ENCODE peak calls at places on chromosomes 5 and 9, in six cellular contexts. F, A, O, Q, T and E are unnamed samples.

GRCh38 chr5:93076096-93076495 is 504.9 kb downstream of the NR2F1-AS1 start:
- DNase-seq in F (no peak), A (no peak), O (no peak), Q (no peak), T (no peak), E (no peak)

GRCh38 chr5:116970318-116970717 is 395.7 kb upstream of the SEMA6A start:
- DNase-seq in F (no peak), A (no peak), O (no peak), Q (no peak), T (peak; percentile 6), E (no peak)

GRCh38 chr5:53010819-53011218 is 21.7 kb downstream of the ITGA2 start:
- DNase-seq in F (no peak), A (no peak), O (no peak), Q (no peak), T (no peak), E (no peak)

GRCh38 chr5:67476531-67476930 is 279.9 kb upstream of the CD180 start:
- DNase-seq in F (no peak), A (no peak), O (peak; percentile 21), Q (no peak), T (peak; percentile 34), E (no peak)

GRCh38 chr5:178474562-178475184 is 115.5 kb downstream of the COL23A1 start:
- DNase-seq in F (no peak), A (no peak), O (no peak), Q (no peak), T (peak; percentile 53), E (no peak)

GRCh38 chr5:160978944-160979343 is 126.9 kb upstream of the ATP10B start:
- DNase-seq in F (no peak), A (no peak), O (no peak), Q (no peak), T (no peak), E (no peak)

GRCh38 chr5:103234239-103234975 is 24.2 kb upstream of the MACIR start:
- DNase-seq in F (no peak), A (no peak), O (no peak), Q (no peak), T (no peak), E (peak; percentile 18)

GRCh38 chr5:77300457-77300856 is 90.0 kb downstream of the PDE8B start:
- DNase-seq in F (no peak), A (no peak), O (no peak), Q (no peak), T (no peak), E (no peak)

GRCh38 chr5:137693307-137693950 is 42.5 kb downstream of the KLHL3 start:
- DNase-seq in F (no peak), A (no peak), O (no peak), Q (no peak), T (peak; percentile 42), E (peak; percentile 50)

GRCh38 chr5:84450617-84451414 is 66.1 kb upstream of the EDIL3 start:
- DNase-seq in F (no peak), A (no peak), O (no peak), Q (no peak), T (no peak), E (no peak)

GRCh38 chr5:17355585-17356346 is 138.3 kb downstream of the BASP1 start:
- DNase-seq in F (no peak), A (no peak), O (no peak), Q (no peak), T (no peak), E (no peak)

GRCh38 chr9:124521142-124521541 is 13.9 kb upstream of the NR5A1 start:
- DNase-seq in F (no peak), A (no peak), O (no peak), Q (no peak), T (no peak), E (no peak)

GRCh38 chr9:6899274-6899673 is 141.5 kb downstream of the KDM4C start:
- DNase-seq in F (no peak), A (no peak), O (no peak), Q (no peak), T (peak; percentile 30), E (no peak)

GRCh38 chr9:129888809-129889460 is 53.7 kb downstream of the USP20 start:
- DNase-seq in F (no peak), A (no peak), O (no peak), Q (peak; percentile 87), T (no peak), E (no peak)

GRCh38 chr5:55427157-55427556 is 107.6 kb downstream of the PLPP1 start:
- DNase-seq in F (peak; percentile 57), A (no peak), O (no peak), Q (no peak), T (peak; percentile 23), E (peak; percentile 46)

GRCh38 chr5:146466521-146467349 is 19.6 kb downstream of the TCERG1 start:
- DNase-seq in F (no peak), A (no peak), O (no peak), Q (no peak), T (no peak), E (no peak)

GRCh38 chr9:114779352-114779845 is 26.4 kb downstream of the TNFSF15 start:
- DNase-seq in F (no peak), A (peak; percentile 77), O (peak; percentile 53), Q (no peak), T (peak; percentile 62), E (peak; percentile 98)

GRCh38 chr9:131382850-131383729 is 10.8 kb upstream of the PRRC2B start:
- DNase-seq in F (peak; percentile 61), A (no peak), O (peak; percentile 76), Q (no peak), T (peak; percentile 72), E (peak; percentile 80)

GRCh38 chr9:97857603-97858392 is 4.8 kb downstream of the FOXE1 start:
- DNase-seq in F (no peak), A (no peak), O (no peak), Q (no peak), T (no peak), E (peak; percentile 23)

GRCh38 chr9:114516913-114517312 is 11.6 kb upstream of the WHRN start:
- DNase-seq in F (no peak), A (no peak), O (no peak), Q (no peak), T (no peak), E (no peak)

GRCh38 chr9:133261103-133261752 is 13.8 kb downstream of the ABO start:
- DNase-seq in F (no peak), A (no peak), O (no peak), Q (no peak), T (no peak), E (no peak)

GRCh38 chr9:130282000-130282700 is 16.6 kb downstream of the HMCN2 start:
- DNase-seq in F (no peak), A (peak; percentile 79), O (no peak), Q (peak; percentile 41), T (no peak), E (peak; percentile 92)

GRCh38 chr5:146027746-146028145 is 77.6 kb downstream of the PLAC8L1 start:
- DNase-seq in F (no peak), A (no peak), O (no peak), Q (no peak), T (peak; percentile 77), E (no peak)

GRCh38 chr9:113674436-113674835 is 201.7 kb upstream of the ZNF618 start:
- DNase-seq in F (no peak), A (no peak), O (no peak), Q (no peak), T (no peak), E (no peak)

GRCh38 chr9:68690088-68690487 is 15.0 kb upstream of the PIP5K1B start:
- DNase-seq in F (peak; percentile 51), A (no peak), O (no peak), Q (no peak), T (peak; percentile 73), E (peak; percentile 80)

GRCh38 chr9:91750343-91750742 is 199.7 kb downstream of the ROR2 start:
- DNase-seq in F (no peak), A (no peak), O (no peak), Q (peak; percentile 44), T (no peak), E (no peak)

GRCh38 chr5:109945097-109945678 is 255.5 kb downstream of the MAN2A1 start:
- DNase-seq in F (no peak), A (no peak), O (no peak), Q (no peak), T (no peak), E (no peak)

DNA sequence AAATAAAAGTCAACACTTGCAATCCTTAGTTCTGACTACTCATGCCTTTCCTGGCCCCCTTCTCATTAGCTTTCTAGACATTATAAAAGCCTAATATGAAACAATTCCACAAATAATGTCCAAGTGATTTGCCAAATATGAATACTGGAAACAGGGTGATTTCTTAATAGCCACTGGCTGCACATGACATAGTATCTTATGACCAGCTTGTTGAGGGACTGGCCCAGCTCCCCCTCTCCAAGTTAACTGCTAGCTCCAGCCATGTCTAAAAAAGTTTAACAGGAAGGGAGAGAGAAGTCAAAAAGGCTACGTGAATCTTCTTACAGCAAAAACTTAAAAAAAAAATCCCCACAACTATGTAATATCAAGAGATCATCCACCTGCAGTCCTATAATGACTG is 1.5 kb downstream of the CERT1 start:
- DNase-seq in F (no peak), A (no peak), O (no peak), Q (no peak), T (peak; percentile 43), E (peak; percentile 40)
- H3K4me3 ChIP-seq in F (peak overlapping the region; percentile 82), A (peak overlapping the region; percentile 72), O (peak overlapping the region; percentile 78), Q (peak overlapping the region; percentile 94), T (peak overlapping the region; percentile 95), E (peak overlapping the region; percentile 76)

DNA sequence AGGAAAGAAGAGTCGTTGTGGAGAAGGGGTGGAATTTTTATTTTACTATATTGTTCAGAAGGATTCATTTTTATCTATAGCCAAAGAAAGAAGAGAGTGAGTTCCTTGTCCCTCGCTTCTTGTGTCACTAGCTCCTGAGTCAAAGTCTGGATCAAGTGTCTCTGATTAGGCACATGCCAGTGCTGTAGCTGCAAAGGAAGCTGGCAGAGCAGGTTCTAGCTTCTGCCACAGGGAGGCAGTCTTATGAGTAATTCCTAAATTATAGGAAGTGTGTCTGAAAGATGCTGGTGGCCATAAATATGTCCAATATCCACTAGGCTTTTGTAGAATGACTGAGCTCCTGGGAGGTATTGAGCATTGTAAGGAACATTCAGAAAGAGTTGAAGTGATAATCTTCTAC is 84.7 kb downstream of the DOCK2 start:
- DNase-seq in F (no peak), A (no peak), O (no peak), Q (no peak), T (no peak), E (no peak)
- H3K36me3 ChIP-seq in F (no peaks in the 10 kb centered on the region), A (no peaks in the 10 kb centered on the region), O (no peaks in the 10 kb centered on the region), Q (peaks cover 55% of the 10 kb centered on the region), T (no peaks in the 10 kb centered on the region), E (no peaks in the 10 kb centered on the region)

DNA sequence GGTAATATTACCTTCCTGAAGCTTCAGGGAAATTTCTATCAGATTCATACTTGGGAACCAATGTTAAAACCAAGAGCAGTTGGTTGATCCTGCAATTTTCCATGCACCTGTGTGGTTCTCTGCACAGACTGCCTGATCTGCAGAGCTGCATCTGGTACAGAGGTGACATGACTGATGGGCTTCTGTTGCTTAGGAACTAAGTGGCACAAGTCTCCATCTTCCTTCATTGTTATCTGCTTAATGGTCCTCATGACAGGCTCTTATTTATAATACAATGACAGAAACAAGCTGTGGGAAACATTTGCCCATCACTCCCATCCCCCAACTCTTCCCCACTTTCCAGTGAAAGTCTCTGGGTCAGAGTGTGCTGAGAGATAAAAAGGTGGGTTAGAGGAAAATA is 799.1 kb downstream of the TAF11L14 start:
- DNase-seq in F (no peak), A (no peak), O (no peak), Q (no peak), T (no peak), E (no peak)
- H3K4me3 ChIP-seq in F (no peak overlapping the region), A (no peak overlapping the region), O (no peak overlapping the region), Q (no peak overlapping the region), T (no peak overlapping the region), E (no peak overlapping the region)

DNA sequence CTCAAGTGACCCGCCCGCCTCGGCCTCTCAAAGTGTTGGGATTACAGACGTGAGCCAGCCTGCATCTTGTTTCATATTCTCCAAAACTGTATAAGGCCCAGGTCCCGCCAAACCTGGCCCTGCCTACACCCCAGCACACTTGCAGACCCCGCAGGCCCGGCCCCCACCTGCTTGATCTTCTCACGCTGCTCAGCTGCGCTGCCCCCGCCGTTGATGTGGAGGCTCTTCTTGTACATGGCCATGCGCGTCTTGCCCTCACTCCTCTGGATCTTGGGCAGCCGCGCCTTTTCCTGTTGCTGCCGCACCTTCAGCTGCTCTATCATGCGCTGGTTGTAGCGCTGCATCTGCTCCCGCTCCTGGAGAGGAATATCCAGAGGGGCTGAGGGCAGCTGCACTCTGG is 49.0 kb upstream of the FBXW11 start:
- DNase-seq in F (no peak), A (no peak), O (no peak), Q (no peak), T (no peak), E (no peak)
- H3K36me3 ChIP-seq in F (peaks cover 42% of the 10 kb centered on the region), A (peaks cover 22% of the 10 kb centered on the region), O (no peaks in the 10 kb centered on the region), Q (peaks cover 91% of the 10 kb centered on the region), T (no peaks in the 10 kb centered on the region), E (no peaks in the 10 kb centered on the region)